ENCODE peak calls at places on chromosome 5, in six cellular contexts. X is heart left ventricle, L is renal cortical epithelial cell, J is cerebellar cortex, C is BE2C, V is prostate gland. W is an unnamed sample.

GRCh38 chr5:13695076-13695712 is 249.3 kb downstream of the DNAH5 start:
- DNase-seq in V (no peak), J (no peak), L (peak; percentile 82), C (no peak), X (no peak), W (no peak)

GRCh38 chr5:453725-454481 is 10.9 kb downstream of the EXOC3 start:
- DNase-seq in C (no peak), J (no peak), X (peak; percentile 23), V (no peak), L (no peak), W (no peak)

GRCh38 chr5:163790497-163790896 is 285.1 kb downstream of the MAT2B start:
- DNase-seq in L (no peak), X (no peak), J (no peak), C (no peak), V (no peak), W (no peak)

GRCh38 chr5:3905031-3905430 is 309.4 kb downstream of the IRX1 start:
- DNase-seq in J (no peak), X (no peak), L (no peak), C (no peak), V (no peak), W (no peak)

GRCh38 chr5:132655821-132656773 is 1.9 kb upstream of the IL13 start:
- DNase-seq in J (no peak), L (no peak), X (no peak), V (no peak), C (peak; percentile 49), W (no peak)

GRCh38 chr5:75536694-75537360 is 25.1 kb downstream of the POLK start:
- DNase-seq in X (no peak), C (peak; percentile 7), V (no peak), L (no peak), J (no peak), W (no peak)

GRCh38 chr5:5145651-5146529 is 5.8 kb downstream of the ADAMTS16 start:
- DNase-seq in C (no peak), X (no peak), J (no peak), V (no peak), L (no peak), W (no peak)

GRCh38 chr5:109945723-109946480 is 256.2 kb downstream of the MAN2A1 start:
- DNase-seq in L (no peak), V (no peak), X (no peak), C (no peak), J (no peak), W (no peak)

GRCh38 chr5:128455861-128456361 is 82.1 kb downstream of the FBN2 start:
- DNase-seq in J (no peak), C (no peak), X (no peak), V (no peak), L (no peak), W (no peak)

GRCh38 chr5:29077451-29077850 is 2039.1 kb upstream of the CDH9 start:
- DNase-seq in V (no peak), C (no peak), J (no peak), L (no peak), X (no peak), W (no peak)

GRCh38 chr5:116766470-116766947 is 191.9 kb upstream of the SEMA6A start:
- DNase-seq in J (no peak), V (no peak), X (no peak), C (peak; percentile 34), L (peak; percentile 93), W (peak; percentile 55)

GRCh38 chr5:143182901-143183820 is 220.3 kb downstream of the NR3C1 start:
- DNase-seq in J (no peak), C (peak; percentile 28), V (no peak), X (no peak), L (peak; percentile 17), W (peak; percentile 77)

GRCh38 chr5:39437469-39437868 is 12.7 kb upstream of the DAB2 start:
- DNase-seq in V (no peak), J (no peak), L (peak; percentile 85), C (no peak), X (no peak), W (no peak)

GRCh38 chr5:171520300-171521170 is 101.1 kb downstream of the FGF18 start:
- DNase-seq in C (no peak), X (no peak), V (no peak), J (no peak), L (peak; percentile 25), W (no peak)

GRCh38 chr5:72597456-72597948 is 90.3 kb upstream of the ZNF366 start:
- DNase-seq in V (no peak), C (no peak), X (no peak), L (peak; percentile 80), J (no peak), W (no peak)

GRCh38 chr5:168658394-168658793 is 79.2 kb upstream of the PANK3 start:
- DNase-seq in L (no peak), V (no peak), X (no peak), J (no peak), C (peak; percentile 77), W (no peak)

GRCh38 chr5:176787676-176788075 is 22.7 kb upstream of the UNC5A start:
- DNase-seq in X (no peak), C (no peak), J (no peak), L (no peak), V (no peak), W (no peak)

GRCh38 chr5:91206734-91207133 is 176.4 kb downstream of the ARRDC3 start:
- DNase-seq in J (no peak), L (peak; percentile 60), X (no peak), V (no peak), C (no peak), W (no peak)

GRCh38 chr5:57891443-57891842 is 408.8 kb upstream of the ACTBL2 start:
- DNase-seq in V (no peak), J (no peak), X (no peak), L (no peak), C (no peak), W (no peak)

GRCh38 chr5:136211282-136211681 is 18.3 kb upstream of the SMIM32 start:
- DNase-seq in J (no peak), X (no peak), L (no peak), V (no peak), C (no peak), W (no peak)

GRCh38 chr5:124591583-124591982 is 154.9 kb downstream of the ZNF608 start:
- DNase-seq in L (no peak), C (no peak), V (no peak), X (no peak), J (no peak), W (no peak)

GRCh38 chr5:66209350-66209749 is 65.2 kb downstream of the SREK1 start:
- DNase-seq in X (no peak), V (no peak), C (no peak), L (peak; percentile 75), J (no peak), W (no peak)

GRCh38 chr5:174426388-174426787 is 298.0 kb upstream of the MSX2 start:
- DNase-seq in X (no peak), V (no peak), C (no peak), L (no peak), J (no peak), W (no peak)

GRCh38 chr5:145536133-145536532 is 299.0 kb downstream of the PRELID2 start:
- DNase-seq in V (no peak), L (peak; percentile 59), C (no peak), J (no peak), X (no peak), W (no peak)

GRCh38 chr5:173498286-173498685 is 118.2 kb downstream of the BOD1 start:
- DNase-seq in C (no peak), V (no peak), J (no peak), L (peak; percentile 48), X (no peak), W (no peak)

GRCh38 chr5:17400724-17401508 is 97.1 kb upstream of the TAF11L2 start:
- DNase-seq in L (peak; percentile 0), J (no peak), V (no peak), X (no peak), C (no peak), W (no peak)

GRCh38 chr5:72441861-72442540 is 65.2 kb downstream of the ZNF366 start:
- DNase-seq in C (no peak), J (no peak), V (no peak), L (peak; percentile 92), X (no peak), W (no peak)

GRCh38 chr5:158642852-158643251 is 456.9 kb downstream of the EBF1 start:
- DNase-seq in J (peak; percentile 91), L (no peak), V (no peak), C (no peak), X (peak; percentile 66), W (no peak)

GRCh38 chr5:96652769-96653455 is 9.3 kb upstream of the CAST start:
- DNase-seq in L (peak; percentile 53), C (peak; percentile 72), X (no peak), V (no peak), J (no peak), W (no peak)

GRCh38 chr5:12848709-12849108 is 944.5 kb upstream of the CTNND2 start:
- DNase-seq in L (no peak), X (no peak), V (no peak), J (no peak), C (no peak), W (no peak)